ENCODE peak calls at places on chromosomes 11 and 22, in four cellular contexts. Z is fibroblast of gingiva; L is activated effector memory CD4-positive, alpha-beta T cell treated with anti-CD3 and anti-CD28 coated beads, Interleukin-2, amount 50 U/mL, for 16 hours; T is H4. H is an unnamed sample.

GRCh38 chr22:36197065-36197440 is 4.6 kb downstream of the APOL4 start:
- DNase-seq in Z (no peak), L (no peak), T (peak), H (no peak)

GRCh38 chr11:35142481-35143207 is 3.7 kb downstream of the CD44 start:
- DNase-seq in Z (no peak), L (peak), T (no peak), H (peak)

GRCh38 chr11:116835042-116835772 is 2.2 kb downstream of the APOA1 start:
- DNase-seq in Z (no peak), L (no peak), T (no peak), H (no peak)

GRCh38 chr22:48941903-48942625 is 885.6 kb downstream of the BRD1 start:
- DNase-seq in Z (no peak), L (peak), T (no peak), H (no peak)

GRCh38 chr22:19879996-19880785 is 25.5 kb upstream of the GNB1L start:
- DNase-seq in Z (no peak), L (peak), T (no peak), H (no peak)

GRCh38 chr11:119491753-119492455 is 68.9 kb upstream of the THY1 start:
- DNase-seq in Z (no peak), L (no peak), T (no peak), H (no peak)

GRCh38 chr22:46959369-46959768 is 196.9 kb downstream of the TBC1D22A start:
- DNase-seq in Z (no peak), L (no peak), T (no peak), H (no peak)

GRCh38 chr11:60498853-60499252 is 6.3 kb downstream of the MS4A12 start:
- DNase-seq in Z (no peak), L (no peak), T (no peak), H (no peak)

GRCh38 chr11:10651579-10652361 is 41.8 kb downstream of the IRAG1 start:
- DNase-seq in Z (no peak), L (no peak), T (peak), H (no peak)

GRCh38 chr11:126815111-126815510 is 185.5 kb downstream of the KIRREL3 start:
- DNase-seq in Z (no peak), L (no peak), T (no peak), H (no peak)

GRCh38 chr11:12159351-12160099 is 49.1 kb downstream of the MICAL2 start:
- DNase-seq in Z (peak), L (no peak), T (peak), H (no peak)

GRCh38 chr11:72985645-72986044 is 156.5 kb downstream of the FCHSD2 start:
- DNase-seq in Z (peak), L (no peak), T (no peak), H (no peak)

GRCh38 chr11:20060180-20060579 is 100.1 kb downstream of the DBX1 start:
- DNase-seq in Z (no peak), L (no peak), T (no peak), H (no peak)

GRCh38 chr11:132493786-132494185 is 1038.5 kb downstream of the OPCML start:
- DNase-seq in Z (no peak), L (no peak), T (peak), H (no peak)

GRCh38 chr11:2933376-2934056 is 4.3 kb upstream of the PHLDA2 start:
- DNase-seq in Z (peak), L (peak), T (peak), H (peak)

GRCh38 chr22:34161724-34162123 is 241.4 kb upstream of the LARGE1 start:
- DNase-seq in Z (no peak), L (no peak), T (no peak), H (no peak)

GRCh38 chr11:35235944-35236666 is 97.1 kb downstream of the CD44 start:
- DNase-seq in Z (peak), L (peak), T (peak), H (no peak)

GRCh38 chr22:43015677-43016042 is 711 bp upstream of the PACSIN2 start:
- DNase-seq in Z (no peak), L (no peak), T (no peak), H (no peak)

GRCh38 chr22:39938509-39938908 is 21.7 kb upstream of the TMA7B start:
- DNase-seq in Z (no peak), L (peak), T (no peak), H (no peak)

GRCh38 chr11:34680918-34681554 is 60.1 kb downstream of the EHF start:
- DNase-seq in Z (peak), L (no peak), T (peak), H (no peak)

GRCh38 chr22:44422742-44423370 is 75.2 kb downstream of the RTL6 start:
- DNase-seq in Z (no peak), L (peak), T (no peak), H (no peak)

GRCh38 chr11:77101043-77101537 is 1.6 kb upstream of the OMP start:
- DNase-seq in Z (no peak), L (no peak), T (no peak), H (peak)

GRCh38 chr11:59138643-59139042 is 4.0 kb upstream of the FAM111A start:
- DNase-seq in Z (no peak), L (no peak), T (no peak), H (no peak)

GRCh38 chr22:50084570-50084969 is 656 bp downstream of the MLC1 start:
- DNase-seq in Z (no peak), L (no peak), T (no peak), H (no peak)